ENCODE peak calls at places on chromosomes 4 and X, in four cellular contexts. V, G, W and T are unnamed samples.

GRCh38 chr4:166065324-166065723 is 192.3 kb downstream of the TLL1 start:
- DNase-seq in G (no peak), W (no peak), V (no peak), T (no peak)

GRCh38 chr4:47373174-47373573 is 90.3 kb downstream of the COMMD8 start:
- DNase-seq in W (no peak), G (no peak), V (no peak), T (peak; percentile 19)

GRCh38 chr4:145829629-145830395 is 108.8 kb downstream of the ZNF827 start:
- DNase-seq in V (peak; percentile 56), W (peak; percentile 74), G (no peak), T (no peak)

GRCh38 chr4:114077610-114078009 is 98.2 kb upstream of the ARSJ start:
- DNase-seq in V (no peak), G (no peak), W (no peak), T (no peak)

GRCh38 chrX:117641913-117642656 is 474.5 kb downstream of the KLHL13 start:
- DNase-seq in G (no peak), W (no peak), V (no peak), T (no peak)

GRCh38 chr4:173436866-173437265 is 38.0 kb upstream of the SCRG1 start:
- DNase-seq in G (no peak), V (no peak), W (no peak), T (no peak)

GRCh38 chrX:150227873-150228272 is 135.2 kb upstream of the MAMLD1 start:
- DNase-seq in W (no peak), V (no peak), G (no peak), T (no peak)

GRCh38 chr4:83378426-83378825 is 43.8 kb upstream of the HPSE start:
- DNase-seq in W (peak; percentile 13), G (no peak), V (peak; percentile 15), T (no peak)

GRCh38 chrX:23478056-23478455 is 143.4 kb downstream of the PTCHD1 start:
- DNase-seq in W (no peak), G (no peak), V (no peak), T (no peak)

GRCh38 chrX:131836161-131836560 is 186.9 kb upstream of the STK26 start:
- DNase-seq in V (no peak), W (no peak), G (no peak), T (no peak)

GRCh38 chrX:2703991-2704369 is 12.9 kb downstream of the CD99 start:
- DNase-seq in W (no peak), G (no peak), V (no peak), T (no peak)

GRCh38 chr4:16125571-16126445 is 42.0 kb upstream of the PROM1 start:
- DNase-seq in W (no peak), G (no peak), V (no peak), T (no peak)

GRCh38 chr4:34850983-34851382 is 1393.3 kb downstream of the ARAP2 start:
- DNase-seq in G (no peak), W (no peak), V (no peak), T (no peak)

GRCh38 chr4:30717208-30718020 is 2.8 kb upstream of the PCDH7 start:
- DNase-seq in W (no peak), G (no peak), V (peak; percentile 37), T (peak; percentile 55)

GRCh38 chr4:111400736-111401135 is 744.5 kb upstream of the FAM241A start:
- DNase-seq in V (no peak), W (no peak), G (no peak), T (no peak)

GRCh38 chr4:123198706-123199105 is 197.9 kb upstream of the SPRY1 start:
- DNase-seq in G (no peak), W (no peak), V (no peak), T (no peak)

GRCh38 chr4:112735474-112735951 is 98.6 kb downstream of the LARP7 start:
- DNase-seq in W (peak; percentile 25), V (peak; percentile 27), G (no peak), T (peak; percentile 41)

GRCh38 chr4:176538217-176538925 is 218.6 kb downstream of the SPCS3 start:
- DNase-seq in W (no peak), V (no peak), G (no peak), T (no peak)

GRCh38 chr4:139416073-139416673 is 37.7 kb upstream of the RAB33B start:
- DNase-seq in V (no peak), G (no peak), W (peak; percentile 7), T (peak; percentile 32)

GRCh38 chr4:107993969-107994368 is 4.3 kb downstream of the HADH start:
- DNase-seq in G (no peak), V (no peak), W (no peak), T (peak; percentile 51)

GRCh38 chr4:6235901-6236625 is 33.6 kb upstream of the WFS1 start:
- DNase-seq in W (no peak), G (no peak), V (no peak), T (no peak)

GRCh38 chr4:122469457-122469856 is 12.9 kb upstream of the IL2 start:
- DNase-seq in W (no peak), G (no peak), V (no peak), T (no peak)

GRCh38 chrX:69615323-69615722 is 590 bp upstream of the EDA start:
- DNase-seq in W (no peak), V (no peak), G (no peak), T (no peak)

GRCh38 chrX:136097871-136098805 is 49.2 kb upstream of the FHL1 start:
- DNase-seq in V (no peak), W (no peak), G (no peak), T (no peak)

GRCh38 chr4:80307774-80308465 is 27.6 kb upstream of the CFAP299 start:
- DNase-seq in G (no peak), W (no peak), V (no peak), T (no peak)

GRCh38 chr4:2931765-2932560 is 31.2 kb downstream of the NOP14 start:
- DNase-seq in W (peak; percentile 42), G (no peak), V (peak; percentile 70), T (peak; percentile 80)

GRCh38 chr4:186149872-186150271 is 41.5 kb upstream of the CYP4V2 start:
- DNase-seq in G (no peak), V (peak; percentile 38), W (peak; percentile 23), T (no peak)

GRCh38 chrX:68060506-68061205 is 372.6 kb downstream of the OPHN1 start:
- DNase-seq in W (no peak), G (no peak), V (no peak), T (no peak)

GRCh38 chr4:138178566-138178965 is 63.6 kb downstream of the SLC7A11 start:
- DNase-seq in W (no peak), G (no peak), V (no peak), T (no peak)

GRCh38 chr4:128571747-128572146 is 237.8 kb upstream of the JADE1 start:
- DNase-seq in G (no peak), W (no peak), V (no peak), T (no peak)

GRCh38 chrX:7522860-7523259 is 320.1 kb upstream of the VCX start:
- DNase-seq in W (no peak), G (no peak), V (no peak), T (no peak)

GRCh38 chr4:158781963-158782362 is 13.1 kb downstream of the FNIP2 start:
- DNase-seq in W (no peak), V (no peak), G (no peak), T (no peak)

GRCh38 chrX:119410027-119410819 is 11.1 kb downstream of the SLC25A43 start:
- DNase-seq in G (no peak), V (no peak), W (no peak), T (no peak)